ENCODE peak calls at places on chromosome 18, in six cellular contexts. One of them, this sample, is unnamed.

GRCh38 chr18:36411745-36412168 is 114.2 kb downstream of the FHOD3 start:
- DNase-seq in mesendoderm: peak; percentile 88
- DNase-seq in GM12878: no peak
- DNase-seq in adrenal gland: no peak
- DNase-seq in K562: peak; percentile 48
- DNase-seq in spleen: no peak
- DNase-seq in this sample: no peak

GRCh38 chr18:31716362-31716761 is 32.0 kb upstream of the B4GALT6 start:
- DNase-seq in K562: no peak
- DNase-seq in adrenal gland: no peak
- DNase-seq in mesendoderm: no peak
- DNase-seq in GM12878: no peak
- DNase-seq in spleen: no peak
- DNase-seq in this sample: no peak

GRCh38 chr18:64807560-64807959 is 658.7 kb upstream of the LINC00305 start:
- DNase-seq in mesendoderm: no peak
- DNase-seq in K562: no peak
- DNase-seq in adrenal gland: no peak
- DNase-seq in spleen: no peak
- DNase-seq in GM12878: no peak
- DNase-seq in this sample: no peak

GRCh38 chr18:73954267-73954666 is 193.4 kb downstream of the FBXO15 start:
- DNase-seq in K562: no peak
- DNase-seq in adrenal gland: no peak
- DNase-seq in spleen: no peak
- DNase-seq in mesendoderm: no peak
- DNase-seq in GM12878: no peak
- DNase-seq in this sample: no peak

GRCh38 chr18:42182728-42183700 is 228.0 kb downstream of the PIK3C3 start:
- DNase-seq in adrenal gland: no peak
- DNase-seq in GM12878: no peak
- DNase-seq in spleen: no peak
- DNase-seq in mesendoderm: no peak
- DNase-seq in K562: no peak
- DNase-seq in this sample: no peak

GRCh38 chr18:12036201-12036751 is 55.0 kb downstream of the IMPA2 start:
- DNase-seq in adrenal gland: peak; percentile 44
- DNase-seq in GM12878: no peak
- DNase-seq in K562: no peak
- DNase-seq in spleen: no peak
- DNase-seq in mesendoderm: no peak
- DNase-seq in this sample: no peak

GRCh38 chr18:43046324-43046723 is 69.2 kb downstream of the RIT2 start:
- DNase-seq in mesendoderm: no peak
- DNase-seq in adrenal gland: no peak
- DNase-seq in GM12878: no peak
- DNase-seq in spleen: no peak
- DNase-seq in K562: no peak
- DNase-seq in this sample: no peak

GRCh38 chr18:62938006-62938405 is 222.7 kb downstream of the PHLPP1 start:
- DNase-seq in spleen: no peak
- DNase-seq in K562: no peak
- DNase-seq in GM12878: no peak
- DNase-seq in mesendoderm: no peak
- DNase-seq in adrenal gland: no peak
- DNase-seq in this sample: no peak

GRCh38 chr18:28095041-28095440 is 81.9 kb downstream of the CDH2 start:
- DNase-seq in spleen: no peak
- DNase-seq in adrenal gland: no peak
- DNase-seq in GM12878: no peak
- DNase-seq in K562: no peak
- DNase-seq in mesendoderm: no peak
- DNase-seq in this sample: no peak

GRCh38 chr18:12911025-12911927 is 27.2 kb upstream of the PTPN2 start:
- DNase-seq in GM12878: no peak
- DNase-seq in adrenal gland: no peak
- DNase-seq in spleen: peak; percentile 90
- DNase-seq in mesendoderm: peak; percentile 4
- DNase-seq in K562: no peak
- DNase-seq in this sample: peak; percentile 82

GRCh38 chr18:13394794-13395193 is 176.2 kb downstream of the LDLRAD4 start:
- DNase-seq in mesendoderm: no peak
- DNase-seq in K562: peak; percentile 28
- DNase-seq in GM12878: no peak
- DNase-seq in adrenal gland: no peak
- DNase-seq in spleen: no peak
- DNase-seq in this sample: no peak

GRCh38 chr18:26438980-26439379 is 109.4 kb downstream of the KCTD1 start:
- DNase-seq in adrenal gland: no peak
- DNase-seq in GM12878: no peak
- DNase-seq in spleen: no peak
- DNase-seq in mesendoderm: no peak
- DNase-seq in K562: no peak
- DNase-seq in this sample: no peak

GRCh38 chr18:36724591-36725001 is 104.2 kb downstream of the TPGS2 start:
- DNase-seq in spleen: no peak
- DNase-seq in mesendoderm: no peak
- DNase-seq in K562: no peak
- DNase-seq in adrenal gland: peak; percentile 53
- DNase-seq in GM12878: no peak
- DNase-seq in this sample: no peak

GRCh38 chr18:28407681-28408080 is 230.8 kb upstream of the CDH2 start:
- DNase-seq in spleen: no peak
- DNase-seq in GM12878: no peak
- DNase-seq in mesendoderm: no peak
- DNase-seq in K562: no peak
- DNase-seq in adrenal gland: no peak
- DNase-seq in this sample: no peak

GRCh38 chr18:67239826-67240225 is 276.7 kb downstream of the DSEL start:
- DNase-seq in spleen: no peak
- DNase-seq in mesendoderm: no peak
- DNase-seq in GM12878: no peak
- DNase-seq in K562: no peak
- DNase-seq in adrenal gland: no peak
- DNase-seq in this sample: no peak

GRCh38 chr18:74507120-74507881 is 11.1 kb downstream of the CNDP2 start:
- DNase-seq in mesendoderm: no peak
- DNase-seq in GM12878: no peak
- DNase-seq in adrenal gland: peak; percentile 43
- DNase-seq in K562: no peak
- DNase-seq in spleen: peak; percentile 66
- DNase-seq in this sample: peak; percentile 51

GRCh38 chr18:79697178-79697577 is 17.6 kb downstream of the CTDP1 start:
- DNase-seq in K562: no peak
- DNase-seq in GM12878: no peak
- DNase-seq in mesendoderm: no peak
- DNase-seq in adrenal gland: no peak
- DNase-seq in spleen: no peak
- DNase-seq in this sample: no peak

GRCh38 chr18:13264091-13264777 is 45.7 kb downstream of the LDLRAD4 start:
- DNase-seq in adrenal gland: peak; percentile 52
- DNase-seq in mesendoderm: no peak
- DNase-seq in GM12878: no peak
- DNase-seq in spleen: no peak
- DNase-seq in K562: no peak
- DNase-seq in this sample: no peak

GRCh38 chr18:45670281-45670962 is 53.6 kb upstream of the SLC14A1 start:
- DNase-seq in K562: peak; percentile 71
- DNase-seq in spleen: no peak
- DNase-seq in adrenal gland: peak; percentile 83
- DNase-seq in GM12878: no peak
- DNase-seq in mesendoderm: peak; percentile 42
- DNase-seq in this sample: no peak

GRCh38 chr18:29226201-29226600 is 1049.3 kb upstream of the CDH2 start:
- DNase-seq in adrenal gland: no peak
- DNase-seq in mesendoderm: no peak
- DNase-seq in GM12878: no peak
- DNase-seq in spleen: no peak
- DNase-seq in K562: no peak
- DNase-seq in this sample: no peak

GRCh38 chr18:51229328-51229727 is 31.8 kb upstream of the MEX3C start:
- DNase-seq in GM12878: no peak
- DNase-seq in mesendoderm: no peak
- DNase-seq in spleen: no peak
- DNase-seq in adrenal gland: no peak
- DNase-seq in K562: no peak
- DNase-seq in this sample: no peak

GRCh38 chr18:57802869-57803118 is 321 bp downstream of the ATP8B1 start:
- DNase-seq in spleen: peak; percentile 76
- DNase-seq in adrenal gland: no peak
- DNase-seq in K562: no peak
- DNase-seq in mesendoderm: no peak
- DNase-seq in GM12878: no peak
- DNase-seq in this sample: no peak

GRCh38 chr18:57803119-57803969 is at the start of gene ATP8B1:
- DNase-seq in GM12878: no peak
- DNase-seq in mesendoderm: peak; percentile 94
- DNase-seq in spleen: peak; percentile 83
- DNase-seq in adrenal gland: peak; percentile 83
- DNase-seq in K562: no peak
- DNase-seq in this sample: peak; percentile 98

GRCh38 chr18:57802166-57802868 is 798 bp downstream of the ATP8B1 start:
- DNase-seq in adrenal gland: no peak
- DNase-seq in spleen: peak; percentile 77
- DNase-seq in mesendoderm: peak; percentile 56
- DNase-seq in GM12878: no peak
- DNase-seq in K562: no peak
- DNase-seq in this sample: no peak

GRCh38 chr18:57798713-57799373 is 4.3 kb downstream of the ATP8B1 start:
- DNase-seq in mesendoderm: no peak
- DNase-seq in GM12878: no peak
- DNase-seq in adrenal gland: no peak
- DNase-seq in K562: no peak
- DNase-seq in spleen: no peak
- DNase-seq in this sample: no peak

DNA sequence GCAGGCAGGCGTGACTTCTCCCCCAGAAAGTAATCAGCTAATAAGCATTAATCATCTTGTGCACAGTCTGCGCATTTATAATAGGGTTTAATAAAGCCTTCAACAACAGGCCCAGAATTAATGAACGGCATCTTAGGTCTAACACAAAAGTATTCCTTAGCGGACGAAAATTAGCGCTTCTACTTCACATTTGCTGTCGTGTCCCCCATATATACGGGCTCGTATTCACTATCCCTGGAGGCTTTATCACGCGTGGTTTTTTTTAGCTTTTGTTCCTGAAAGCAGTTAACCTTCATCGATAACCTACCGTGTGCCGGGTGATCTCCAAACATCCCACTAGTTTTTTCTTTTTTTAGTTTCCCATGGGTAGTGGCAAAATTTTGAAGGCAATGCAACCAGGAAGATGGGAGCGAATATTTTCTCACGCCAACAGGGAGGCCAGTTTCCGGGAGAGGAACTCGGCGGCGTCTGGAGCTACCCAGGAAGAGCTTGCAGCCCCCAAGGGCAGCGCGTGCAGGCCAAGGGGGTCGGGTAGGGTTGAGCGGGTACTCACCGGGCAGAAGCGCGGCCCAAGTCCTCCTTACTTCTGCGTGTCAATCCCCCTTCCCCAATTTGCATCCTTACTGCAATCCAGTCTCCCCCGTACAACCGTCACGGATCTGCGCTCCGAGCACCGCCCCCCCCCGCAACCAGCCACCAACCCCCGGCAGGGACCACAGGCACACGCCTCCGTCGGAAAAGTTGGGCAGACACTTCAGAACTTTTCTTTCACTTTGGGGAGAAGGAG is 1.5 kb downstream of the ATP8B1 start:
- DNase-seq in K562: no peak
- DNase-seq in adrenal gland: no peak
- DNase-seq in mesendoderm: no peak
- DNase-seq in spleen: no peak
- DNase-seq in GM12878: no peak
- DNase-seq in this sample: no peak
- H3K4me1 ChIP-seq in K562: no peaks in the 10 kb centered on the region
- H3K4me1 ChIP-seq in adrenal gland: peaks cover 5% of the 10 kb centered on the region
- H3K4me1 ChIP-seq in mesendoderm: peaks cover 5% of the 10 kb centered on the region
- H3K4me1 ChIP-seq in spleen: peaks cover 41% of the 10 kb centered on the region
- H3K4me1 ChIP-seq in GM12878: no peaks in the 10 kb centered on the region
- H3K4me1 ChIP-seq in this sample: peaks cover 9% of the 10 kb centered on the region

DNA sequence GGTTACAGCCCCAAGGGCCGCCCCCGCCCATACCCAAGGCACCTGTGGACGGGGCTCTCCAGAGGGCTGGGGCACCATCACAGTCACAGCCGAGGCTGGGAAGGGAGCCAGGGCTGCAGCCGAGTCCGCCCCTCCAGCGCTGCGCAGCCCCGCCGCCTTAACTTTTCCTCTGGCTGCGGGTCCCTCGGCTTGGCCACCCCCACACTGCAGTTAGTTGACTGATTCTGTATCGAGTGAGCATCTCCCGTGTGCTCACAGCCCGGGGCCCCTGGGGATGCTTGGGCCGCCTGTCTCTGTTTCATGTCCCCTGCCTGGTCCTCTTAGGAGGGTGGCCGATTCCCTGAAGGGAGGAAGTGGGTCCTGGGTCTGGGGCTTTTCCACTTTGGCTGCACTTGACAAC is 33.7 kb downstream of the EMILIN2 start:
- DNase-seq in adrenal gland: no peak
- DNase-seq in K562: no peak
- DNase-seq in mesendoderm: no peak
- DNase-seq in spleen: no peak
- DNase-seq in GM12878: no peak
- DNase-seq in this sample: no peak
- H3K4me1 ChIP-seq in adrenal gland: no peaks in the 10 kb centered on the region
- H3K4me1 ChIP-seq in K562: peaks cover under 1% of the 10 kb centered on the region
- H3K4me1 ChIP-seq in mesendoderm: no peaks in the 10 kb centered on the region
- H3K4me1 ChIP-seq in spleen: peaks cover 55% of the 10 kb centered on the region
- H3K4me1 ChIP-seq in GM12878: peaks cover 9% of the 10 kb centered on the region
- H3K4me1 ChIP-seq in this sample: peaks cover 2% of the 10 kb centered on the region

GRCh38 chr18:1539276-1539675 is 634.6 kb downstream of the ADCYAP1 start:
- DNase-seq in adrenal gland: no peak
- DNase-seq in K562: no peak
- DNase-seq in GM12878: no peak
- DNase-seq in spleen: no peak
- DNase-seq in mesendoderm: no peak
- DNase-seq in this sample: no peak
- H3K4me1 ChIP-seq in adrenal gland: no peaks in the 10 kb centered on the region
- H3K4me1 ChIP-seq in K562: no peaks in the 10 kb centered on the region
- H3K4me1 ChIP-seq in GM12878: no peaks in the 10 kb centered on the region
- H3K4me1 ChIP-seq in spleen: no peaks in the 10 kb centered on the region
- H3K4me1 ChIP-seq in mesendoderm: no peaks in the 10 kb centered on the region
- H3K4me1 ChIP-seq in this sample: no peaks in the 10 kb centered on the region

DNA sequence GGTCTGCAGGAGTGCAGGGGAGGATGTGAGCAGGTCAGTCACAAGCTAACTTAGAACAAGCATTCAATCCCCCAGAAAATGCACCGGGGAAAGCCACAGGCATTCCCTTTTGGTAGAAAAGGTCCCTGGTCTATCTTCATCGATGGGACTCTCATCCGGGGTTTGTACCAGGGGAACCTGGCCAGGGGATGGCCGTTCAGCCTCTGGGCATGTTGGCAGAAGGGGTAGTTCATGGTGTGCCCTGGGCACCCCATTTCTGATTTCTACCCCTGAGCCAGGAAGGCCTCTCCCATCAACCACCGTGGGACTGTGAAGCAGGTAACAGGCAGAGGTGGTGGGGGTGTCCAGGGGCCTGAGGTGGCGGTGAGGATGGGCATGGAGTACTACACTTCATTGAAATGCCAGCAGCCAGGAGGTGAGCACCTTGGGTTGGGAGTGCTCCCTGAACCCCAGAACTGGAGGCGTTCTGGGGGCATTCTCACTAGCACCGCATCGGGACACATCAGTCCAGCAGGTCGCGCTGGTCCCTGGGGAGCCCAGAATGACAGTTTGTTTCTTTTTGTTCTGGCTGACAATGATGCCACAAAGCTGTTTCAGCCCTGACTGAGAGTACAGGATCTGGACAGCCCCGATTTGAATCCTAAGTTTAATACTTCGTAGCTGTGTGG is 172.3 kb downstream of the SMAD7 start:
- DNase-seq in adrenal gland: no peak
- DNase-seq in spleen: no peak
- DNase-seq in GM12878: peak; percentile 51
- DNase-seq in K562: no peak
- DNase-seq in mesendoderm: no peak
- DNase-seq in this sample: peak; percentile 55
- H3K4me1 ChIP-seq in adrenal gland: peaks cover 7% of the 10 kb centered on the region
- H3K4me1 ChIP-seq in spleen: peaks cover 70% of the 10 kb centered on the region
- H3K4me1 ChIP-seq in GM12878: peaks cover 42% of the 10 kb centered on the region
- H3K4me1 ChIP-seq in K562: peaks cover 18% of the 10 kb centered on the region
- H3K4me1 ChIP-seq in mesendoderm: peaks cover 15% of the 10 kb centered on the region
- H3K4me1 ChIP-seq in this sample: peaks cover 39% of the 10 kb centered on the region

This sample was measured in kidney.